ENCODE peak calls at places on chromosomes 6 and 20, in eight cellular contexts. Y is H4, J is left ventricle myocardium superior, R is ACHN, O is astrocyte of the cerebellum, F is body of pancreas, N is GM03348, D is Caki2. V is an unnamed sample.

GRCh38 chr6:46704562-46704961 is 16.9 kb downstream of the TDRD6 start:
- DNase-seq in Y (no peak), J (no peak), R (peak; percentile 31), O (peak; percentile 13), F (no peak), N (no peak), D (peak; percentile 3), V (no peak)

GRCh38 chr6:170093658-170094596 is 197.0 kb downstream of the DLL1 start:
- DNase-seq in Y (no peak), J (peak; percentile 21), R (no peak), O (no peak), F (peak; percentile 8), N (no peak), D (no peak), V (no peak)

GRCh38 chr6:133833905-133834304 is 55.0 kb upstream of the TCF21 start:
- DNase-seq in Y (no peak), J (peak; percentile 31), R (no peak), O (no peak), F (no peak), N (no peak), D (no peak), V (no peak)

GRCh38 chr20:20367681-20368413 is at the start of gene INSM1:
- DNase-seq in Y (no peak), J (no peak), R (no peak), O (no peak), F (no peak), N (no peak), D (no peak), V (peak; percentile 100)

GRCh38 chr20:44959896-44960852 is at the start of gene TOMM34:
- DNase-seq in Y (peak; percentile 84), J (peak; percentile 99), R (peak; percentile 92), O (peak; percentile 70), F (peak; percentile 96), N (peak; percentile 99), D (peak; percentile 93), V (peak; percentile 57)

GRCh38 chr6:125888989-125889656 is 67.4 kb upstream of the HINT3 start:
- DNase-seq in Y (no peak), J (no peak), R (peak; percentile 54), O (no peak), F (peak; percentile 29), N (no peak), D (peak; percentile 61), V (no peak)

GRCh38 chr6:40326689-40327404 is 260.3 kb downstream of the LRFN2 start:
- DNase-seq in Y (no peak), J (no peak), R (no peak), O (no peak), F (no peak), N (no peak), D (no peak), V (peak; percentile 39)

GRCh38 chr6:4125933-4126864 is 9.2 kb downstream of the ECI2 start:
- DNase-seq in Y (peak; percentile 53), J (no peak), R (peak; percentile 89), O (peak; percentile 53), F (no peak), N (peak; percentile 81), D (peak; percentile 75), V (no peak)

V was measured in NCI-H748 treated with DMSO at 0.1 percent for 48 hours.